ENCODE peak calls at places on chromosomes 16 and 17, in ten cellular contexts. K is CD4-positive, CD25-positive, alpha-beta regulatory T cell; A is psoas muscle; D is RWPE1; I is neural progenitor cell; E is A549; J is tibial artery; T is heart right ventricle; Z is Panc1; Y is coronary artery. C is an unnamed sample.

GRCh38 chr17:28494445-28495188 is 11.5 kb upstream of the FOXN1 start:
- DNase-seq in K (peak), A (peak), D (peak), I (peak), E (peak), J (peak), T (peak), Z (peak), Y (no peak), C (peak)

GRCh38 chr17:17236295-17237025 is 508 bp downstream of the FLCN start:
- DNase-seq in K (no peak), A (peak), D (peak), I (peak), E (peak), J (no peak), T (no peak), Z (no peak), Y (no peak), C (no peak)

GRCh38 chr16:14460726-14461125 is 169.3 kb downstream of the PARN start:
- DNase-seq in K (no peak), A (no peak), D (no peak), I (no peak), E (no peak), J (no peak), T (no peak), Z (no peak), Y (no peak), C (no peak)

GRCh38 chr16:20073203-20074088 is at the start of gene GPR139:
- DNase-seq in K (no peak), A (no peak), D (no peak), I (peak), E (no peak), J (no peak), T (no peak), Z (no peak), Y (no peak), C (no peak)

GRCh38 chr17:18224053-18224427 is 1.4 kb upstream of the LLGL1 start:
- DNase-seq in K (no peak), A (no peak), D (no peak), I (no peak), E (no peak), J (peak), T (no peak), Z (no peak), Y (no peak), C (no peak)

GRCh38 chr17:19583871-19584270 is 50.2 kb downstream of the SLC47A1 start:
- DNase-seq in K (no peak), A (no peak), D (no peak), I (no peak), E (no peak), J (no peak), T (no peak), Z (no peak), Y (no peak), C (no peak)

GRCh38 chr16:70804153-70804728 is 3.3 kb upstream of the VAC14 start:
- DNase-seq in K (no peak), A (no peak), D (peak), I (no peak), E (no peak), J (no peak), T (no peak), Z (peak), Y (no peak), C (no peak)

GRCh38 chr16:84481051-84481735 is 23.3 kb downstream of the MEAK7 start:
- DNase-seq in K (no peak), A (no peak), D (no peak), I (no peak), E (no peak), J (no peak), T (no peak), Z (no peak), Y (peak), C (no peak)

GRCh38 chr17:50036455-50037320 is 19.2 kb upstream of the ITGA3 start:
- DNase-seq in K (no peak), A (no peak), D (no peak), I (no peak), E (no peak), J (peak), T (no peak), Z (no peak), Y (peak), C (no peak)

GRCh38 chr16:87150359-87151280 is 166.6 kb downstream of the C16orf95 start:
- DNase-seq in K (no peak), A (no peak), D (no peak), I (no peak), E (no peak), J (no peak), T (no peak), Z (no peak), Y (no peak), C (no peak)

GRCh38 chr17:79834575-79835469 is 4.4 kb downstream of the CBX4 start:
- DNase-seq in K (no peak), A (no peak), D (no peak), I (peak), E (no peak), J (no peak), T (peak), Z (no peak), Y (no peak), C (no peak)

GRCh38 chr17:38426441-38426840 is 1.8 kb upstream of the ARHGAP23 start:
- DNase-seq in K (no peak), A (no peak), D (no peak), I (no peak), E (no peak), J (no peak), T (no peak), Z (no peak), Y (no peak), C (no peak)
- H3K27ac ChIP-seq in K (no peak), A (peak), D (no peak), I (no peak), E (peak), J (peak), T (peak), Z (no peak), Y (peak), C (no peak)

DNA sequence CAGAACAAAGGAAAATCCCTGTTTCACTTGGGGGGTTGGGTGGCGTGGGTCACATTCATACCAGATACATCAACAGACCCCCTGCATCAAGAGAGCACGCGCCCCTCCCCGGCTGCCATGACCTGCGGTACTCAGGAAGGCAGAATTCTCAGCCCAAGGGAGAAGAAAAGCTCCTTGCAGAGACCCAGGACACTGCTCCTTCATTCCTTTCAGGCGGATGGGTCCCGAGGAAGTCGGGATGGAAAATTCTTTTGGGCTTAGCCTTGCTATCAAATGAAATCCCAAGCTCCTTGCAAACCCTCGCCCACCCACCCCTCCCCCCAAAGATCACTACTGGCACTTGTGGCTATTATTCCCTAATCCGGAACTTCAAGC is 40.6 kb downstream of the HIC1 start:
- DNase-seq in K (no peak), A (no peak), D (no peak), I (peak), E (no peak), J (no peak), T (no peak), Z (no peak), Y (no peak), C (no peak)
- H3K27ac ChIP-seq in K (no peak), A (peak), D (no peak), I (peak), E (no peak), J (no peak), T (peak), Z (no peak), Y (peak), C (no peak)

DNA sequence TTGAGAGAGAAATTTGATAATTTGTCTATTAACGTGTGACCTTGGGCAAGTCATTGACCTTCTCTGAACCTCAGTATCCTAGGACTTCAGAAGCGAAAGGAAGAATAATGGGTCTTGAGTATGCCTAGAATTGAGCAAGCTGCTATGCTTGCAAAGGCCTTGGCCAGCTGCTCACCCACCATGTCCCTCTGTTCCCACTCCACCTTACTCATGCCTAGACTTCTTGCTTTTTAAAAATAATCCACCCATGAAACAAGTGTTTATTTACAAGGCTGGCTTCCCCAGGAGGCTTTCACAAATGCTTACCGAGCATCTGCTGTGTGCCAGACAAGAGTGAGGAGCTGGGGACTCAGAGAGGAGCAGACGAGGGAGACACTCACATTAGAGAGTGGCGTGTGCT is 590.6 kb downstream of the MAF start:
- DNase-seq in K (no peak), A (no peak), D (no peak), I (no peak), E (no peak), J (no peak), T (no peak), Z (no peak), Y (no peak), C (no peak)
- H3K27ac ChIP-seq in K (no peak), A (no peak), D (no peak), I (no peak), E (no peak), J (no peak), T (no peak), Z (no peak), Y (no peak), C (no peak)

DNA sequence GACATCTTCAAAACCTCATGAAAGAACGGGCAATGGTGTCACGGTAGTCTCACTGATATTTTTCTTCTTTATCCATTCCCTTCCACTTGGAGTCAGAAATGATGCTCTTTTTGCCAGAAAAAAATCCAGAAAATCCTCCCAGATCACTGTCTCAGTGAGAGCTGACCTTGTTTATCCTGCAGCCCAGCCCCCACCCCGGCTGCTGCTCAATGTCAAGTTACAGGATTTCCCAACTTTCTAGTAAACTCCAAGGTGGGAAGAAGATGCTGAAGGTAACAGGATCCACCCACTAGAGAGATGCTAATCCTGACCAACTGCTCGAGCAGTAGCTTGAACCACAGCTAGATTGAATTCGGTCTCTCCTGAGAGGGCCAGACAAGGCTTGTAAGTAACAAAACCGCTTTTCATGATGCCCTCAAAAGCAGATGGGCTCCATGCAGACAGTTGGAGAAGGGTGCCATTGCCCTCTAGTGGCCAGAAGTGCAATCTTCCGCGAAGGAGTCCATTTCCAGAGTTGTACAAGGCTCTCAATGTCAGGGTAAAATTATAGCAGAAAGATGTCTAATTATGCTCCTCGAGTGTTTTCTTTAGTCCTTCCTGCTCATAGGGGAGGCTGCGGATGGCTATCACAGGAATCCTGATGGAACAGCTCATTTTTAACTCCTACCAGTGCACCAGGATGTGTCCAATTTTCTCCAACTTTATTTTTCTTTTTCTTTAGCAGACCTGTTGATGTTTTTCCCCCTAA is 4.0 kb downstream of the CDH11 start:
- DNase-seq in K (no peak), A (peak), D (peak), I (peak), E (peak), J (peak), T (peak), Z (peak), Y (peak), C (peak)
- H3K27ac ChIP-seq in K (no peak), A (no peak), D (no peak), I (no peak), E (no peak), J (peak), T (no peak), Z (no peak), Y (peak), C (no peak)

DNA sequence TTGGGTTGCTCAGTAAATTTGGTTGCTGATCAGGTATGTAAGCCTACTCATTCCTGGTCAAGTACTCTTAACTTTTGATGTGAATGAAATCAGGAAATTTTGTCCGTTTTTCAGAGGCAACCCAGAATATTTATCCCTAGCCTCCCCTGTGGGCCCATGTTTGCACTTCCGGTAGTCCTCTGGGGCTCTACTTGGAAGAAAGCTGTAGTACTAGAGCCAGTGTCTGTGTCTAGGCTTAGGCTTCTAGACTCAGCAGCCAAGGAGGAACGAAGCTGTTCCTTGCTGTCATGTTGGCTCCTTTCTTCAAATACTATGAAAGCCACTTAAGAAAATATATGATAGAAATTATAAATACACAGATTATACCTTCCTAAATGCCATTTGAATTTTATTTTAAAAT is 21.2 kb downstream of the ESRP2 start:
- DNase-seq in K (no peak), A (no peak), D (no peak), I (no peak), E (no peak), J (no peak), T (no peak), Z (no peak), Y (no peak), C (no peak)
- H3K27ac ChIP-seq in K (no peak), A (no peak), D (no peak), I (no peak), E (no peak), J (no peak), T (no peak), Z (no peak), Y (no peak), C (no peak)

GRCh38 chr16:64841482-64841881 is 280.4 kb downstream of the CDH11 start:
- DNase-seq in K (no peak), A (no peak), D (no peak), I (no peak), E (no peak), J (no peak), T (no peak), Z (no peak), Y (no peak), C (no peak)

GRCh38 chr16:64846966-64847365 is 274.9 kb downstream of the CDH11 start:
- DNase-seq in K (no peak), A (no peak), D (no peak), I (no peak), E (no peak), J (no peak), T (no peak), Z (no peak), Y (no peak), C (no peak)

GRCh38 chr16:64841071-64841470 is 280.8 kb downstream of the CDH11 start:
- DNase-seq in K (no peak), A (no peak), D (no peak), I (no peak), E (no peak), J (no peak), T (no peak), Z (no peak), Y (no peak), C (no peak)
- H3K27ac ChIP-seq in K (no peak), A (no peak), D (no peak), I (no peak), E (no peak), J (no peak), T (no peak), Z (no peak), Y (no peak), C (no peak)

GRCh38 chr17:37111329-37111728 is 162.6 kb downstream of the AATF start:
- DNase-seq in K (no peak), A (no peak), D (no peak), I (no peak), E (no peak), J (no peak), T (no peak), Z (no peak), Y (no peak), C (no peak)
- H3K27ac ChIP-seq in K (no peak), A (no peak), D (no peak), I (peak), E (no peak), J (no peak), T (no peak), Z (no peak), Y (no peak), C (no peak)